ENCODE peak calls at places on chromosomes 6 and 20, in six cellular contexts. O, Q, W, E, A and X are unnamed samples.

GRCh38 chr6:54729716-54730115 is 116.9 kb upstream of the FAM83B start:
- ATAC-seq in E (no peak), O (no peak), A (no peak), Q (no peak), W (no peak), X (no peak)

GRCh38 chr6:130671119-130672104 is 155.8 kb upstream of the SMLR1 start:
- ATAC-seq in W (no peak), O (no peak), Q (no peak), E (peak), A (peak), X (peak)

GRCh38 chr6:146041282-146041681 is 12.4 kb downstream of the GRM1 start:
- ATAC-seq in O (peak), Q (peak), E (no peak), W (peak), A (peak), X (no peak)

GRCh38 chr6:166253277-166254229 is 54.6 kb downstream of the PRR18 start:
- ATAC-seq in Q (peak), E (peak), O (no peak), W (peak), A (no peak), X (no peak)

GRCh38 chr20:62557999-62558408 is 82.2 kb upstream of the GATA5 start:
- ATAC-seq in Q (no peak), A (peak), E (no peak), O (no peak), W (no peak), X (no peak)

GRCh38 chr20:48905322-48905647 is 16.2 kb upstream of the ARFGEF2 start:
- ATAC-seq in E (no peak), W (peak), Q (peak), A (peak), O (no peak), X (no peak)

GRCh38 chr20:35561671-35562070 is 19.8 kb downstream of the ERGIC3 start:
- ATAC-seq in A (no peak), Q (no peak), O (no peak), W (peak), E (no peak), X (no peak)

GRCh38 chr20:33131949-33132822 is 35.8 kb upstream of the BPIFA2 start:
- ATAC-seq in O (peak), Q (no peak), W (no peak), A (peak), E (no peak), X (no peak)

GRCh38 chr6:116412270-116412669 is 41.5 kb downstream of the DSE start:
- ATAC-seq in Q (no peak), W (no peak), E (no peak), O (no peak), A (no peak), X (peak)

GRCh38 chr6:85966859-85967258 is 324.2 kb upstream of the SYNCRIP start:
- ATAC-seq in W (no peak), A (peak), Q (no peak), E (peak), O (no peak), X (no peak)

GRCh38 chr6:169583867-169584541 is 117.8 kb downstream of the WDR27 start:
- ATAC-seq in E (no peak), W (no peak), Q (no peak), A (no peak), O (no peak), X (no peak)

GRCh38 chr6:1463751-1464397 is 74.5 kb downstream of the FOXF2 start:
- ATAC-seq in Q (no peak), E (no peak), W (no peak), O (no peak), A (peak), X (no peak)

GRCh38 chr6:63507096-63507495 is 65.2 kb upstream of the LOC128125822 start:
- ATAC-seq in E (no peak), Q (peak), W (no peak), A (no peak), O (no peak), X (no peak)

GRCh38 chr20:64091340-64091739 is 7.1 kb upstream of the LKAAEAR1 start:
- ATAC-seq in O (no peak), Q (no peak), W (no peak), E (no peak), A (no peak), X (no peak)

GRCh38 chr6:151098166-151098565 is 141.6 kb upstream of the AKAP12 start:
- ATAC-seq in O (no peak), E (no peak), Q (no peak), W (no peak), A (no peak), X (no peak)

GRCh38 chr6:134010400-134010799 is 42.0 kb downstream of the SLC2A12 start:
- ATAC-seq in O (no peak), W (no peak), Q (no peak), A (no peak), E (no peak), X (no peak)

GRCh38 chr6:16736856-16737255 is 24.4 kb downstream of the ATXN1 start:
- ATAC-seq in O (no peak), Q (no peak), E (no peak), W (no peak), A (no peak), X (no peak)

GRCh38 chr6:156875062-156875461 is 97.9 kb downstream of the ARID1B start:
- ATAC-seq in Q (peak), O (no peak), A (no peak), E (no peak), W (no peak), X (no peak)

GRCh38 chr6:118511930-118512715 is 36.0 kb upstream of the PLN start:
- ATAC-seq in E (no peak), W (no peak), O (no peak), A (no peak), Q (peak), X (no peak)

GRCh38 chr6:159233365-159234101 is 64.3 kb downstream of the FNDC1 start:
- ATAC-seq in Q (no peak), E (peak), A (peak), W (peak), O (no peak), X (peak)

GRCh38 chr20:36098364-36098763 is 56.2 kb upstream of the EPB41L1 start:
- ATAC-seq in A (no peak), O (no peak), E (no peak), Q (peak), W (no peak), X (peak)

GRCh38 chr6:149318581-149319286 is 1.2 kb downstream of the TAB2 start:
- ATAC-seq in Q (peak), E (no peak), O (no peak), W (peak), A (peak), X (no peak)

GRCh38 chr6:62714112-62714511 is 428.1 kb upstream of the KHDRBS2 start:
- ATAC-seq in E (no peak), W (no peak), O (no peak), Q (no peak), A (no peak), X (no peak)

GRCh38 chr6:5175195-5175594 is 85.6 kb downstream of the LYRM4 start:
- ATAC-seq in E (no peak), W (peak), O (no peak), A (peak), Q (peak), X (no peak)

GRCh38 chr20:49989234-49990065 is 6.7 kb downstream of the SNAI1 start:
- ATAC-seq in O (no peak), Q (no peak), E (no peak), W (peak), A (peak), X (peak)

GRCh38 chr6:157891544-157892362 is 68.7 kb downstream of the SNX9 start:
- ATAC-seq in W (peak), Q (no peak), E (no peak), O (no peak), A (no peak), X (no peak)

GRCh38 chr20:32560989-32561830 is 23.9 kb downstream of the NOL4L start:
- ATAC-seq in E (no peak), Q (no peak), O (no peak), W (no peak), A (peak), X (no peak)

GRCh38 chr6:161128680-161129196 is 137.2 kb downstream of the MAP3K4 start:
- ATAC-seq in Q (no peak), A (no peak), W (no peak), O (no peak), E (no peak), X (no peak)

GRCh38 chr6:2982464-2983121 is 11.2 kb upstream of the SERPINB6 start:
- ATAC-seq in E (no peak), O (no peak), A (no peak), W (no peak), Q (no peak), X (no peak)

DNA sequence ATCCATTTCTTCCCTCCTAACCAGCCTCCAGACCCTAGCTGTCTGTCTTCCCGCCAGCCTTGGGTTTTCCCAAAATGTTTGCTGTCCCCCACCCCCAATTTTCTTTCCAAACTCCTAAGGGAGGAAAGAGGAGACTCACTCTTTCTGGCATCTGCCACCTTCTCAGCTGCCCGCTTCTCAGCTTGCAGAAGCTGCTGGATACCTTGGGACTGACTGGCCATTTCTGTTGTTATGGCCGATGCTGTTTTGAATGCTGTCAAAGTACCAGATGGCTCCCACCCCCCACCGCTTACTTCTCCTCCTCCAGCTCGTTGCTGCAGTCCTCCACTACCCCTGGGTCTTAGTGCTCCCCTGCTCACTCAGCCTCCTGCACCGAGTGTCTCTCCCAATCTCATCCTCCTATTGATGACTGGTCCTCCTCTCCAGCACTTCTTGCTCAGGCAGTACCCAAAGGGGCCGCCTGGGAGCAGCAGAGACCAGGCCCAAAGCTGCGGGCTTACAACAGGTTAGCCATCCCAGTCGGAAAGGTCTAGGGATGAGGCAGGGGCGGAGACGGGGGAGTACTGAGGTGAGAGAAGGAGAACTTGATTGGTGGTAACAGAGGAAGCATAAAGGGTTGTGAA is at the start of gene ATP6V1G2:
- ATAC-seq in A (peak), W (peak), E (peak), O (peak), Q (peak), X (peak)
- TF ChIP-seq EP300 in A (no peak), W (no peak), E (no peak), O (no peak), Q (no peak), X (no peak)

DNA sequence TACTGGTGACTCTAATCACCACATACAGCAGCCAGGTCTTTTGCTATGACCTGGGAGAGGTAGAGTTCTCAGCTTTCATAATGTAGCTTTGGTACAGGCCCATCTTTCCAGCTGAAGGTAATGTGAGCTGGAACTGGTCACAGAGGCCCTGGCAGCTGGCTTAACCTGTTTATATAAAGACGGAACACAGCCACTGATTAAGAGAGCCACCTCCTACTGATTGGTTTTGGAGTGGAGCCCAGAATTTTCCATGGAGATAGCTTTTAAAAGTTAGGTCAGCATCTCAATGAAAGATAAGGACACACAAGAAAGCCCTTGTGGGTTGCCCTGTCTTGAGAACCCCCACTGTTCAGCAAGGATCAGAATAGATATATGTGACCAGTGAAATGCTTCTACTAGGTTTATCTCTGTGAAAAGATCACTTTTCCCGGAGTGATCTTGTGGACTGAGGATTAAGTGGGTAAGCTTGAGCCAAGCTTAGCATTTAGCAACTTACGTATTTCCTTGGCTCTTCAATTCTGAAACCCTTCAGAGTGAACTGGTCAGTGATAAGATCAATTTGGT is 213.7 kb upstream of the CITED2 start:
- ATAC-seq in A (peak), W (peak), O (peak), E (peak), Q (no peak), X (no peak)
- TF ChIP-seq EP300 in A (no peak), W (peak), O (no peak), E (no peak), Q (no peak), X (no peak)

GRCh38 chr6:21398741-21399140 is 194.8 kb upstream of the SOX4 start:
- ATAC-seq in Q (no peak), O (no peak), A (no peak), W (no peak), E (no peak), X (no peak)

GRCh38 chr6:21404577-21404976 is 189.0 kb upstream of the SOX4 start:
- ATAC-seq in E (no peak), O (no peak), A (no peak), Q (peak), W (peak), X (no peak)

GRCh38 chr6:21402368-21402767 is 191.2 kb upstream of the SOX4 start:
- ATAC-seq in Q (peak), W (no peak), A (no peak), E (no peak), O (no peak), X (peak)
- TF ChIP-seq EP300 in Q (peak), W (no peak), A (no peak), E (no peak), O (no peak), X (no peak)

GRCh38 chr6:37241131-37241530 is 16.4 kb upstream of the TBC1D22B start:
- ATAC-seq in W (no peak), A (no peak), E (no peak), Q (no peak), O (no peak), X (no peak)

GRCh38 chr6:37242042-37242428 is 15.5 kb upstream of the TBC1D22B start:
- ATAC-seq in W (no peak), E (no peak), O (no peak), Q (no peak), A (no peak), X (no peak)

GRCh38 chr6:37237789-37238188 is 19.8 kb upstream of the TBC1D22B start:
- ATAC-seq in Q (no peak), W (no peak), E (no peak), A (no peak), O (no peak), X (no peak)

GRCh38 chr6:37239511-37239910 is 18.1 kb upstream of the TBC1D22B start:
- ATAC-seq in E (no peak), A (no peak), O (no peak), W (no peak), Q (no peak), X (peak)

GRCh38 chr6:37239950-37240713 is 17.4 kb upstream of the TBC1D22B start:
- ATAC-seq in W (peak), O (peak), E (peak), Q (peak), A (peak), X (peak)
- TF ChIP-seq EP300 in W (no peak), O (peak), E (no peak), Q (no peak), A (no peak), X (no peak)

GRCh38 chr20:46089338-46090094 is at the start of gene NCOA5:
- ATAC-seq in W (peak), E (peak), Q (peak), A (peak), O (peak), X (peak)
- TF ChIP-seq EP300 in W (no peak), E (no peak), Q (no peak), A (peak), O (no peak), X (no peak)

GRCh38 chr6:26204332-26205160 is 117.3 kb downstream of the HFE start:
- ATAC-seq in E (peak), W (peak), Q (peak), O (peak), A (peak), X (peak)
- TF ChIP-seq EP300 in E (no peak), W (peak), Q (peak), O (peak), A (no peak), X (no peak)

GRCh38 chr20:61094581-61094980 is 157.5 kb upstream of the CDH4 start:
- ATAC-seq in E (no peak), Q (no peak), W (no peak), O (no peak), A (no peak), X (no peak)

GRCh38 chr20:61096463-61096862 is 155.6 kb upstream of the CDH4 start:
- ATAC-seq in E (no peak), Q (no peak), A (no peak), W (no peak), O (no peak), X (no peak)

DNA sequence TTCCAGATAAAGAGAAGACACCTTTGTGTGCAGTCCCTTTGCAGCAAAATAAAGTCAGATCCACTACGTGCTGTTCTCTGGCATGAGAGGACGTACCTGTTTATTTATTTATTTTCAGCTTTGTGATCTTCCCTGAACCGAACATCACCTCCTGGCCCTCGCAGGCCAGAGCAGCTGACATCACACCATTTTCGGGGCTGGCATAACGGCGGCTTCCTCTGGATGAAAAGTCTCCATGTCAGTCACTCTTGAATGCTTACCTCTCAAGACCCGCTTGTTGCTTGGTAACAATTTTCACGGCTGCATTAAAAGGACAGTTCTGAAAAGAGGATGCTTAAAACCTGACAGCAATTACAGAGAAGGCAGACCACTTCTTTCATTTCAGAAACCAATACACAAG is 159.9 kb upstream of the CDH4 start:
- ATAC-seq in E (no peak), Q (no peak), A (no peak), W (no peak), O (no peak), X (no peak)
- TF ChIP-seq EP300 in E (no peak), Q (no peak), A (no peak), W (no peak), O (no peak), X (no peak)

GRCh38 chr6:27392623-27393022 is 4.1 kb downstream of the ZNF391 start:
- ATAC-seq in O (no peak), A (no peak), E (no peak), W (no peak), Q (no peak), X (no peak)

GRCh38 chr6:27388293-27389197 is at the start of gene ZNF391:
- ATAC-seq in E (peak), Q (peak), O (peak), W (peak), A (peak), X (peak)

DNA sequence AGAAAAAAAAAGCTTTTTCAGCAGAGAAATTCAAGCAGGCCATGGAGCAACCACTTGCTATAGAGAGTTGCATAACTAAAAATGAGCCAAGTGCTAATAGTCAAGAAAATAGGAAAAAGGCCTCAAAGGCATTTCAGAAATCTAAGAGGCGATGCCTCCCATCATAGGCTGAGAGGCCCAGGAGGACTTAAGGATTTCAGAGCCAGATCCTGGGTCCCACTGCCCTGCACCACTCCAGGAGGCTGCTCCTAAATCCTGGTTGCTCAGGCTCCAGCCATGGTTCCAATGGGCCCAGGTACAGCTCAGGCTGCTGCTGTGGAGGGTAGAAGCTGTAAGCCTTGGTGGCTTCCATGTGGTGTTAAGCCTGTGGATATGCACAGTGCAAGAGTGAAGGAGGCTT is 5.5 kb downstream of the ZNF391 start:
- ATAC-seq in W (no peak), E (no peak), O (no peak), Q (no peak), A (no peak), X (no peak)
- TF ChIP-seq EP300 in W (no peak), E (no peak), O (no peak), Q (no peak), A (no peak), X (no peak)